ENCODE peak calls at places on chromosomes 13 and 19, in ten cellular contexts. W is tibial artery, S is epithelial cell of proximal tubule, N is heart right ventricle, B is IMR-90, J is lung, K is A549, O is fibroblast of mammary gland, H is fibroblast of lung, T is fibroblast of villous mesenchyme. Z is an unnamed sample.

GRCh38 chr19:12155324-12155723 is 1.2 kb downstream of the ZNF625 start:
- DNase-seq in W (no peak), S (no peak), N (no peak), B (no peak), J (no peak), K (no peak), O (no peak), H (no peak), T (no peak), Z (no peak)

GRCh38 chr13:25232937-25233515 is 54.3 kb downstream of the MTMR6 start:
- DNase-seq in W (no peak), S (no peak), N (no peak), B (peak), J (no peak), K (peak), O (peak), H (peak), T (peak), Z (no peak)

GRCh38 chr19:18985257-18985656 is 44.2 kb upstream of the HOMER3 start:
- DNase-seq in W (no peak), S (no peak), N (no peak), B (no peak), J (no peak), K (no peak), O (no peak), H (no peak), T (no peak), Z (no peak)

GRCh38 chr19:41657157-41657556 is 30.3 kb upstream of the CEACAM4 start:
- DNase-seq in W (no peak), S (no peak), N (no peak), B (no peak), J (no peak), K (no peak), O (no peak), H (no peak), T (no peak), Z (no peak)

GRCh38 chr13:59447846-59448620 is 715.7 kb downstream of the DIAPH3 start:
- DNase-seq in W (no peak), S (peak), N (no peak), B (peak), J (no peak), K (no peak), O (no peak), H (peak), T (no peak), Z (no peak)

GRCh38 chr19:7372810-7373209 is 24.1 kb downstream of the ARHGEF18 start:
- DNase-seq in W (no peak), S (no peak), N (no peak), B (no peak), J (no peak), K (no peak), O (no peak), H (no peak), T (no peak), Z (no peak)

GRCh38 chr13:59834801-59835200 is 328.9 kb downstream of the DIAPH3 start:
- DNase-seq in W (no peak), S (no peak), N (no peak), B (peak), J (no peak), K (no peak), O (peak), H (peak), T (peak), Z (no peak)

GRCh38 chr13:106063591-106064308 is 471.7 kb downstream of the EFNB2 start:
- DNase-seq in W (no peak), S (peak), N (no peak), B (peak), J (no peak), K (no peak), O (peak), H (peak), T (peak), Z (no peak)

GRCh38 chr19:29668746-29669609 is 3.7 kb downstream of the PLEKHF1 start:
- DNase-seq in W (peak), S (no peak), N (no peak), B (no peak), J (no peak), K (no peak), O (no peak), H (no peak), T (no peak), Z (no peak)

GRCh38 chr13:51417716-51418115 is 35.1 kb downstream of the INTS6 start:
- DNase-seq in W (no peak), S (no peak), N (no peak), B (no peak), J (no peak), K (no peak), O (no peak), H (no peak), T (no peak), Z (no peak)

GRCh38 chr13:46675016-46675415 is 121.9 kb downstream of the ESD start:
- DNase-seq in W (no peak), S (no peak), N (no peak), B (no peak), J (no peak), K (no peak), O (peak), H (peak), T (peak), Z (no peak)

GRCh38 chr19:35153701-35154534 is 617 bp upstream of the FXYD5 start:
- DNase-seq in W (no peak), S (no peak), N (no peak), B (no peak), J (no peak), K (peak), O (no peak), H (no peak), T (peak), Z (peak)
- TF ChIP-seq CTCF in W (peak), S (peak), N (peak), B (peak), J (no peak), K (peak), O (peak), H (peak), T (peak), Z (peak)

DNA sequence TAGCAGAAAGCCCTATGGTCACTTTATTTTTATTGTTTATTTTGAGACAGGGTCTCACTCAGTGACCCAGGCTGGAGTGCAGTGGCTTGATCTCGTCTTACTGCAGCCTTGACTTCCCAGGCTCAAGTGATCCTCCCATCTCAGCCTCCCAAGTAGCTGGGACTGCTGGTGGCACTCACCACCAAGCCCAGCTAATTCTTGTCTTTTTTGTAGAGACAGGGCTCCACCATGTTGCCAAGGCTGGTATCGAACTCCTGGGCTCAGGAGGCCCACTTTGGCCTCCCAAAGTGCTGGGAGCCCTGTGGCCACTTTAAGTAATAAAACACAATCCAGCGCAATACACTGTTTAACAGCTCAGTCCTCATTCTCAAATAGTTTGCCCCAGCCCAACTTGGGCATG is 69.3 kb downstream of the NUFIP1 start:
- DNase-seq in W (no peak), S (no peak), N (no peak), B (no peak), J (no peak), K (no peak), O (no peak), H (peak), T (no peak), Z (no peak)
- TF ChIP-seq CTCF in W (no peak), S (no peak), N (no peak), B (no peak), J (no peak), K (no peak), O (no peak), H (no peak), T (no peak), Z (no peak)

GRCh38 chr19:2014731-2015610 is 543 bp downstream of the BTBD2 start:
- DNase-seq in W (peak), S (no peak), N (peak), B (no peak), J (no peak), K (no peak), O (no peak), H (no peak), T (no peak), Z (peak)

GRCh38 chr19:2016041-2016807 is 710 bp upstream of the BTBD2 start:
- DNase-seq in W (peak), S (no peak), N (peak), B (peak), J (peak), K (peak), O (peak), H (peak), T (peak), Z (peak)

GRCh38 chr19:2013683-2013961 is 1.9 kb downstream of the BTBD2 start:
- DNase-seq in W (no peak), S (no peak), N (no peak), B (no peak), J (no peak), K (no peak), O (no peak), H (no peak), T (no peak), Z (no peak)

GRCh38 chr19:2014081-2014693 is 1.3 kb downstream of the BTBD2 start:
- DNase-seq in W (no peak), S (no peak), N (no peak), B (no peak), J (no peak), K (no peak), O (no peak), H (no peak), T (no peak), Z (no peak)

GRCh38 chr19:2015611-2015950 is at the start of gene BTBD2:
- DNase-seq in W (peak), S (no peak), N (peak), B (peak), J (peak), K (peak), O (peak), H (peak), T (peak), Z (no peak)
- TF ChIP-seq CTCF in W (no peak), S (no peak), N (no peak), B (no peak), J (no peak), K (no peak), O (no peak), H (no peak), T (no peak), Z (no peak)

GRCh38 chr13:44932171-44932849 is 57.0 kb downstream of the NUFIP1 start:
- DNase-seq in W (no peak), S (no peak), N (no peak), B (peak), J (no peak), K (no peak), O (peak), H (peak), T (peak), Z (no peak)

GRCh38 chr13:44927953-44928352 is 61.3 kb downstream of the NUFIP1 start:
- DNase-seq in W (no peak), S (no peak), N (no peak), B (peak), J (no peak), K (no peak), O (no peak), H (no peak), T (no peak), Z (no peak)

GRCh38 chr13:44930280-44930679 is 59.0 kb downstream of the NUFIP1 start:
- DNase-seq in W (no peak), S (no peak), N (no peak), B (no peak), J (no peak), K (no peak), O (no peak), H (no peak), T (no peak), Z (no peak)

GRCh38 chr13:44930907-44931676 is 58.2 kb downstream of the NUFIP1 start:
- DNase-seq in W (no peak), S (no peak), N (no peak), B (no peak), J (no peak), K (no peak), O (no peak), H (no peak), T (peak), Z (no peak)

DNA sequence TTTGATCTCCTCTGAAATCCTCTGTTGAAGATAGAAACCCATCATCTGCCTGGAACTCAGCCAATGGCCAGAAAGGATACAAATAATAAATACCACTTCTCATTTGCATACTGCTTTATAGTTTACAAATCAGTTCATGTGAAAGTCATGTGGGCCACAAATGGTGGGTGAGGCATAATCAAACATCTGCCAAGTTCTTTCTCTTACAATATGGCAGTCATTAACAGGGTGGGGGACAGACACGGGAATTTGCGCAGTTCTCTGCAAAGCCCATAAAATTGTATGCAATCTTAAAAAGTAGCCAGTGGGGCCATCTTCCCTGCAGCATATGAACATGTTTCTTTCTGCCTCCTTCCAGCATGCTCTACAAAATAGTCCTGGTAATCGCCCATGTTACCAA is 59.6 kb downstream of the NUFIP1 start:
- DNase-seq in W (no peak), S (no peak), N (no peak), B (no peak), J (no peak), K (no peak), O (no peak), H (no peak), T (no peak), Z (no peak)
- TF ChIP-seq CTCF in W (no peak), S (no peak), N (no peak), B (no peak), J (no peak), K (no peak), O (no peak), H (no peak), T (no peak), Z (no peak)

DNA sequence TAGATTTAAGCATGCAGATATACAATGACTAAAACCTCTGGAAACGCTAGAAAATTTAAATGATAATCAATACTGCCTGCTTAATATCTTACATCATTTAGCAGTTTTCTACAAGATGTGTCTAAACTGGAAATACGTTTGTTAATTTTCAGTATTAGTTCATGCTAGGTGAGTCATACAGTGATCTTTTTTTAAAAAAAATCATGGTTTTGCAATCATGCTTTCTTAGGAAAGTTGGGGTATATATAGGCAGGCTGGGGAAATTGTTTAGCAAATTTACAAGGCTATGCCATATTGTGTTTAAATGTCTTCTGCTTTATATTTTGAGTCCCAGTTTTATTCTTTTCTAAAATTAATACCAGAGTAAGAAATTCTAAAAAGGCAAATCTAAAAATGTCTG is 245.4 kb upstream of the SPRY2 start:
- DNase-seq in W (no peak), S (no peak), N (no peak), B (no peak), J (no peak), K (no peak), O (peak), H (peak), T (peak), Z (no peak)
- TF ChIP-seq CTCF in W (no peak), S (no peak), N (no peak), B (no peak), J (no peak), K (no peak), O (no peak), H (no peak), T (no peak), Z (no peak)

GRCh38 chr13:35481777-35482176 is 5.3 kb upstream of the MAB21L1 start:
- DNase-seq in W (no peak), S (no peak), N (no peak), B (no peak), J (no peak), K (no peak), O (no peak), H (no peak), T (no peak), Z (no peak)
- TF ChIP-seq CTCF in W (no peak), S (no peak), N (no peak), B (no peak), J (no peak), K (no peak), O (no peak), H (no peak), T (no peak), Z (no peak)

GRCh38 chr19:34666200-34666957 is 10.6 kb downstream of the SCGB2B2 start:
- DNase-seq in W (no peak), S (no peak), N (no peak), B (no peak), J (no peak), K (no peak), O (no peak), H (no peak), T (no peak), Z (no peak)

GRCh38 chr19:34664168-34664567 is 12.8 kb downstream of the SCGB2B2 start:
- DNase-seq in W (no peak), S (no peak), N (no peak), B (no peak), J (no peak), K (no peak), O (no peak), H (no peak), T (no peak), Z (no peak)

GRCh38 chr19:34661357-34661756 is 15.6 kb downstream of the SCGB2B2 start:
- DNase-seq in W (no peak), S (no peak), N (no peak), B (no peak), J (no peak), K (no peak), O (no peak), H (no peak), T (no peak), Z (no peak)

GRCh38 chr19:34664870-34665269 is 12.1 kb downstream of the SCGB2B2 start:
- DNase-seq in W (no peak), S (no peak), N (no peak), B (no peak), J (no peak), K (no peak), O (no peak), H (no peak), T (no peak), Z (no peak)

GRCh38 chr19:34662919-34663318 is 14.0 kb downstream of the SCGB2B2 start:
- DNase-seq in W (no peak), S (no peak), N (no peak), B (no peak), J (no peak), K (peak), O (peak), H (no peak), T (peak), Z (no peak)
- TF ChIP-seq CTCF in W (no peak), S (peak), N (no peak), B (no peak), J (no peak), K (peak), O (peak), H (no peak), T (peak), Z (peak)

GRCh38 chr13:43307921-43308433 is 284.6 kb downstream of the DNAJC15 start:
- DNase-seq in W (peak), S (peak), N (peak), B (peak), J (peak), K (peak), O (peak), H (peak), T (peak), Z (peak)
- TF ChIP-seq CTCF in W (no peak), S (no peak), N (no peak), B (no peak), J (no peak), K (no peak), O (peak), H (no peak), T (no peak), Z (no peak)